ENCODE peak calls at places on chromosome 4, in ten cellular contexts. P, Z, V, S, D, N, C, B, R and F are unnamed samples.

GRCh38 chr4:86688026-86688425 is 93.9 kb downstream of the PTPN13 start:
- DNase-seq in D (no peak), R (no peak), P (no peak), B (no peak), Z (no peak), N (no peak), C (no peak), S (no peak), V (no peak), F (no peak)

GRCh38 chr4:68948044-68948743 is 3.4 kb downstream of the UGT2A3 start:
- DNase-seq in N (no peak), Z (no peak), S (no peak), C (no peak), R (no peak), B (no peak), P (no peak), V (no peak), D (no peak), F (no peak)

GRCh38 chr4:26094911-26095310 is 180.9 kb downstream of the SMIM20 start:
- DNase-seq in R (no peak), N (no peak), Z (no peak), D (no peak), C (no peak), S (peak; percentile 23), V (no peak), P (no peak), B (no peak), F (peak; percentile 44)

GRCh38 chr4:66590488-66591215 is 920.4 kb upstream of the EPHA5 start:
- DNase-seq in P (no peak), D (no peak), Z (no peak), N (no peak), B (no peak), V (no peak), S (peak; percentile 69), R (no peak), C (no peak), F (peak; percentile 71)

GRCh38 chr4:118225521-118225920 is 127.3 kb downstream of the PRSS12 start:
- DNase-seq in V (no peak), D (no peak), N (no peak), S (no peak), Z (no peak), C (no peak), R (no peak), P (no peak), B (no peak), F (no peak)

GRCh38 chr4:87868482-87868881 is 35.7 kb downstream of the MEPE start:
- DNase-seq in P (no peak), N (no peak), C (no peak), B (no peak), R (no peak), Z (no peak), S (no peak), D (no peak), V (no peak), F (no peak)

GRCh38 chr4:54100607-54101189 is 735 bp downstream of the GSX2 start:
- DNase-seq in V (no peak), N (no peak), S (no peak), P (no peak), Z (no peak), C (no peak), D (peak; percentile 65), B (no peak), R (no peak), F (no peak)

GRCh38 chr4:7073526-7074390 is 5.9 kb upstream of the GRPEL1 start:
- DNase-seq in D (no peak), C (peak; percentile 38), R (peak; percentile 10), P (no peak), N (no peak), Z (peak; percentile 48), B (peak; percentile 3), V (peak; percentile 68), S (peak; percentile 33), F (peak; percentile 62)

GRCh38 chr4:185167205-185167604 is 24.1 kb downstream of the SLC25A4 start:
- DNase-seq in V (no peak), D (no peak), C (no peak), R (no peak), N (no peak), P (no peak), Z (no peak), B (no peak), S (no peak), F (peak; percentile 26)

GRCh38 chr4:76233967-76234678 is 17.4 kb upstream of the FAM47E start:
- DNase-seq in D (no peak), R (no peak), S (no peak), Z (no peak), V (no peak), N (no peak), P (no peak), B (no peak), C (no peak), F (no peak)

GRCh38 chr4:186693159-186693815 is 30.4 kb downstream of the FAT1 start:
- DNase-seq in N (peak; percentile 82), C (peak; percentile 25), D (no peak), V (no peak), S (peak; percentile 96), B (no peak), R (peak; percentile 73), Z (peak; percentile 3), P (no peak), F (peak; percentile 93)

GRCh38 chr4:60948008-60948407 is 252.1 kb upstream of the ADGRL3 start:
- DNase-seq in C (no peak), P (no peak), S (peak; percentile 52), B (no peak), Z (no peak), N (no peak), D (no peak), R (no peak), V (no peak), F (no peak)

GRCh38 chr4:22932326-22932725 is 239.6 kb downstream of the GBA3 start:
- DNase-seq in B (no peak), P (no peak), R (peak; percentile 11), C (no peak), V (no peak), Z (no peak), N (peak; percentile 49), S (no peak), D (no peak), F (no peak)

GRCh38 chr4:26871611-26872010 is 11.0 kb downstream of the STIM2 start:
- DNase-seq in R (no peak), C (no peak), S (peak; percentile 79), B (no peak), N (no peak), P (no peak), Z (peak; percentile 24), V (no peak), D (no peak), F (peak; percentile 8)

GRCh38 chr4:132123870-132124623 is 1025.0 kb upstream of the PCDH10 start:
- DNase-seq in S (peak; percentile 36), B (no peak), D (no peak), R (no peak), N (no peak), C (no peak), Z (peak; percentile 1), P (no peak), V (no peak), F (peak; percentile 36)

GRCh38 chr4:55765070-55765469 is 54.5 kb upstream of the EXOC1L start:
- DNase-seq in P (no peak), R (no peak), V (no peak), S (no peak), N (no peak), B (peak; percentile 18), Z (no peak), D (no peak), C (no peak), F (no peak)

GRCh38 chr4:72975488-72975784 is 94.1 kb downstream of the COX18 start:
- DNase-seq in P (no peak), D (no peak), B (no peak), V (no peak), R (no peak), N (no peak), Z (peak; percentile 32), C (no peak), S (peak; percentile 73), F (peak; percentile 77)

GRCh38 chr4:29051381-29051965 is 1668.7 kb upstream of the PCDH7 start:
- DNase-seq in R (no peak), C (no peak), D (no peak), Z (no peak), N (no peak), V (no peak), P (no peak), S (no peak), B (no peak), F (peak; percentile 43)

GRCh38 chr4:83440899-83441298 is 14.7 kb downstream of the HELQ start:
- DNase-seq in N (no peak), C (no peak), D (no peak), S (no peak), B (no peak), V (no peak), Z (no peak), R (no peak), P (no peak), F (no peak)

GRCh38 chr4:108544504-108544903 is 75.9 kb upstream of the RPL34 start:
- DNase-seq in S (peak; percentile 19), V (no peak), B (no peak), Z (no peak), C (no peak), N (no peak), P (no peak), R (peak; percentile 35), D (no peak), F (peak; percentile 78)

GRCh38 chr4:79319975-79320374 is 5.9 kb downstream of the NAA11 start:
- DNase-seq in C (no peak), Z (no peak), P (no peak), B (no peak), V (no peak), D (no peak), N (no peak), R (no peak), S (no peak), F (no peak)

GRCh38 chr4:57044996-57045395 is 65.2 kb downstream of the IGFBP7 start:
- DNase-seq in S (peak; percentile 88), B (no peak), D (no peak), N (no peak), C (no peak), Z (no peak), V (no peak), R (no peak), P (no peak), F (peak; percentile 64)

GRCh38 chr4:26692014-26692726 is 108.3 kb downstream of the TBC1D19 start:
- DNase-seq in V (no peak), N (no peak), B (no peak), P (no peak), D (no peak), Z (no peak), C (no peak), R (peak; percentile 40), S (peak; percentile 34), F (no peak)